ENCODE peak calls at places on chromosomes 13 and 19, in seven cellular contexts. V is neuronal stem cell, Z is putamen, P is right cardiac atrium, L is fibroblast of lung, R is amniotic epithelial cell, W is EH. I is an unnamed sample.

GRCh38 chr19:19997656-19998268 is 41.5 kb downstream of the ZNF682 start:
- DNase-seq in P (peak), R (no peak), W (no peak), L (no peak), V (no peak), Z (peak), I (no peak)

GRCh38 chr13:99129050-99129449 is 71.6 kb upstream of the UBAC2 start:
- DNase-seq in W (no peak), L (no peak), V (no peak), R (no peak), Z (no peak), P (no peak), I (no peak)

GRCh38 chr19:48279747-48280146 is 9.9 kb downstream of the ZNF114 start:
- DNase-seq in W (no peak), Z (no peak), V (no peak), L (no peak), R (no peak), P (no peak), I (no peak)

GRCh38 chr13:103184413-103184812 is 118.2 kb upstream of the SLC10A2 start:
- DNase-seq in Z (no peak), L (no peak), R (no peak), W (no peak), P (no peak), V (no peak), I (no peak)

GRCh38 chr13:32314271-32314967 is 744 bp downstream of the ZAR1L start:
- DNase-seq in Z (no peak), P (peak), W (no peak), R (no peak), L (no peak), V (no peak), I (no peak)

GRCh38 chr19:49846408-49846807 is 4.6 kb upstream of the PTOV1 start:
- DNase-seq in V (no peak), P (no peak), W (no peak), R (no peak), Z (no peak), L (no peak), I (no peak)

GRCh38 chr19:43561144-43561970 is 14.0 kb downstream of the XRCC1 start:
- DNase-seq in P (no peak), R (no peak), L (no peak), V (no peak), Z (no peak), W (no peak), I (no peak)

GRCh38 chr13:106373989-106374572 is 161.4 kb downstream of the EFNB2 start:
- DNase-seq in W (peak), P (no peak), V (no peak), L (peak), Z (no peak), R (peak), I (no peak)

GRCh38 chr13:113048766-113049165 is 56.8 kb upstream of the F7 start:
- DNase-seq in V (no peak), P (no peak), Z (no peak), R (no peak), W (no peak), L (no peak), I (no peak)

GRCh38 chr13:31835932-31836331 is 96.6 kb downstream of the RXFP2 start:
- DNase-seq in Z (no peak), R (peak), W (peak), L (peak), V (no peak), P (no peak), I (no peak)